ENCODE peak calls at places on chromosomes 1 and 21, in ten cellular contexts. U is breast epithelium, T is suprapubic skin, N is GM23338, R is GM12892, Z is transverse colon, G is HL-60, I is stomach, P is HCT116, W is GM12891. K is an unnamed sample.

GRCh38 chr1:244216836-244217235 is 165.8 kb downstream of the ZBTB18 start:
- DNase-seq in W (no peak), G (no peak), N (no peak), R (no peak), Z (no peak), U (no peak), I (no peak), T (no peak), P (no peak), K (no peak)

GRCh38 chr1:156115514-156116374 is 1.2 kb downstream of the LMNA start:
- DNase-seq in N (peak), R (no peak), U (peak), T (peak), Z (peak), G (no peak), W (no peak), P (no peak), I (peak), K (no peak)

GRCh38 chr1:240491156-240491555 is 120.8 kb downstream of the GREM2 start:
- DNase-seq in T (no peak), G (no peak), I (no peak), W (no peak), N (peak), U (no peak), P (no peak), Z (no peak), R (no peak), K (no peak)

GRCh38 chr1:61077676-61078521 is 4.5 kb upstream of the NFIA start:
- DNase-seq in T (peak), G (peak), U (peak), N (peak), I (peak), P (peak), Z (peak), R (no peak), W (peak), K (no peak)

GRCh38 chr1:55277377-55278130 is 62.4 kb upstream of the USP24 start:
- DNase-seq in Z (peak), P (peak), G (peak), U (peak), T (peak), N (peak), R (peak), W (no peak), I (peak), K (peak)

GRCh38 chr1:88175631-88176226 is 508.3 kb upstream of the PKN2 start:
- DNase-seq in N (no peak), P (peak), U (no peak), R (no peak), T (no peak), G (no peak), W (no peak), Z (peak), I (no peak), K (no peak)

GRCh38 chr1:181061891-181062777 is 26.4 kb upstream of the IER5 start:
- DNase-seq in N (no peak), R (peak), U (no peak), P (no peak), I (no peak), T (peak), G (peak), Z (peak), W (no peak), K (peak)

GRCh38 chr1:162538815-162539431 is 22.6 kb upstream of the UAP1 start:
- DNase-seq in I (no peak), R (no peak), T (no peak), N (no peak), W (no peak), G (no peak), P (peak), Z (no peak), U (no peak), K (no peak)

GRCh38 chr1:239833709-239834108 is 258.0 kb upstream of the FMN2 start:
- DNase-seq in G (no peak), R (no peak), P (no peak), W (no peak), U (no peak), T (no peak), N (no peak), I (no peak), Z (no peak), K (no peak)

GRCh38 chr1:173445164-173445563 is 32.0 kb upstream of the PRDX6 start:
- DNase-seq in U (no peak), R (no peak), Z (no peak), T (no peak), I (no peak), N (no peak), G (no peak), W (no peak), P (no peak), K (no peak)

GRCh38 chr1:14919289-14919688 is 234.3 kb upstream of the TMEM51 start:
- DNase-seq in W (no peak), T (no peak), N (no peak), R (no peak), I (no peak), P (no peak), G (no peak), U (no peak), Z (no peak), K (no peak)

GRCh38 chr1:114152211-114153050 is 1.2 kb downstream of the SYT6 start:
- DNase-seq in T (no peak), I (peak), R (no peak), N (peak), P (no peak), U (no peak), W (peak), G (peak), Z (peak), K (peak)

GRCh38 chr1:10622896-10623295 is 148.1 kb downstream of the PEX14 start:
- DNase-seq in R (no peak), G (no peak), P (no peak), U (no peak), W (no peak), T (peak), Z (no peak), N (no peak), I (no peak), K (peak)

GRCh38 chr1:232704694-232705680 is 75.1 kb upstream of the SIPA1L2 start:
- DNase-seq in U (peak), I (peak), R (no peak), P (peak), G (peak), T (peak), Z (peak), W (no peak), N (no peak), K (no peak)

GRCh38 chr1:234696986-234697385 is 87.0 kb upstream of the IRF2BP2 start:
- DNase-seq in Z (no peak), R (no peak), I (no peak), N (no peak), G (no peak), W (no peak), P (no peak), U (no peak), T (no peak), K (no peak)

GRCh38 chr1:17674707-17675505 is 80.2 kb upstream of the ACTL8 start:
- DNase-seq in P (no peak), Z (no peak), T (no peak), G (peak), R (no peak), N (no peak), W (no peak), I (no peak), U (no peak), K (no peak)

GRCh38 chr1:51945591-51945990 is 44.9 kb downstream of the RAB3B start:
- DNase-seq in W (no peak), Z (no peak), I (no peak), G (no peak), P (no peak), R (no peak), U (no peak), N (no peak), T (no peak), K (no peak)

GRCh38 chr1:163295949-163296348 is 25.8 kb upstream of the NUF2 start:
- DNase-seq in R (no peak), P (no peak), I (no peak), G (no peak), Z (no peak), T (no peak), W (no peak), U (no peak), N (no peak), K (no peak)

GRCh38 chr1:67536957-67537646 is 106.9 kb upstream of the SERBP1 start:
- DNase-seq in W (no peak), G (no peak), T (no peak), N (no peak), R (no peak), U (peak), Z (no peak), I (no peak), P (no peak), K (peak)

GRCh38 chr1:69088556-69088955 is 479.2 kb upstream of the LRRC7 start:
- DNase-seq in I (no peak), U (no peak), Z (no peak), W (no peak), P (no peak), T (no peak), N (no peak), G (no peak), R (no peak), K (no peak)

GRCh38 chr1:38138498-38139233 is 92.1 kb upstream of the POU3F1 start:
- DNase-seq in R (no peak), N (no peak), I (peak), G (no peak), T (no peak), W (no peak), U (peak), P (peak), Z (peak), K (peak)

GRCh38 chr21:41137401-41137800 is 30.6 kb upstream of the BACE2 start:
- DNase-seq in I (no peak), N (no peak), G (no peak), W (no peak), T (no peak), R (no peak), Z (no peak), P (no peak), U (no peak), K (no peak)

GRCh38 chr1:113103048-113103447 is 30.1 kb downstream of the LRIG2 start:
- DNase-seq in T (no peak), P (peak), U (no peak), W (no peak), G (no peak), Z (no peak), R (no peak), N (no peak), I (no peak), K (no peak)

GRCh38 chr21:29334717-29335428 is 36.2 kb downstream of the BACH1 start:
- DNase-seq in N (no peak), R (no peak), T (no peak), G (peak), I (no peak), Z (no peak), U (no peak), W (no peak), P (no peak), K (no peak)

GRCh38 chr1:109863699-109864062 is 47.0 kb upstream of the CSF1 start:
- DNase-seq in Z (no peak), I (no peak), G (no peak), W (no peak), R (no peak), U (no peak), P (no peak), T (no peak), N (no peak), K (no peak)

GRCh38 chr1:61441723-61442262 is 283.1 kb downstream of the TM2D1 start:
- DNase-seq in P (no peak), W (no peak), Z (no peak), R (no peak), G (no peak), T (no peak), U (no peak), I (no peak), N (no peak), K (no peak)

GRCh38 chr1:54577612-54578011 is 29.6 kb downstream of the ACOT11 start:
- DNase-seq in Z (peak), I (peak), N (no peak), W (no peak), R (no peak), P (no peak), T (no peak), U (peak), G (peak), K (peak)

GRCh38 chr1:221794079-221794670 is 52.3 kb upstream of the DUSP10 start:
- DNase-seq in I (no peak), W (no peak), T (no peak), Z (no peak), U (no peak), N (no peak), R (no peak), G (no peak), P (no peak), K (no peak)

GRCh38 chr21:45430521-45431501 is 25.8 kb downstream of the COL18A1 start:
- DNase-seq in U (no peak), I (no peak), Z (no peak), T (no peak), R (no peak), P (no peak), W (no peak), N (peak), G (no peak), K (no peak)

GRCh38 chr1:64965239-64966157 is 851 bp downstream of the JAK1 start:
- DNase-seq in T (peak), W (peak), P (no peak), I (peak), G (peak), U (peak), R (no peak), N (peak), Z (peak), K (peak)

GRCh38 chr1:82395450-82395849 is 594.7 kb downstream of the ADGRL2 start:
- DNase-seq in U (no peak), W (no peak), R (no peak), P (no peak), Z (no peak), T (no peak), I (no peak), G (no peak), N (no peak), K (no peak)

GRCh38 chr1:225834417-225835329 is 24.7 kb downstream of the EPHX1 start:
- DNase-seq in R (no peak), N (no peak), U (peak), I (peak), P (no peak), W (no peak), T (no peak), Z (no peak), G (no peak), K (no peak)

GRCh38 chr1:201348211-201348566 is 29.3 kb downstream of the TNNT2 start:
- DNase-seq in T (peak), U (no peak), N (peak), W (peak), R (peak), P (peak), G (peak), Z (peak), I (peak), K (no peak)

GRCh38 chr1:183600136-183600535 is 9.9 kb upstream of the NCF2 start:
- DNase-seq in G (peak), Z (no peak), P (no peak), R (no peak), U (no peak), W (no peak), I (no peak), T (no peak), N (no peak), K (no peak)

GRCh38 chr1:44261475-44261853 is 48.2 kb downstream of the DMAP1 start:
- DNase-seq in R (no peak), U (no peak), G (no peak), I (no peak), P (no peak), Z (peak), T (no peak), W (no peak), N (peak), K (peak)

GRCh38 chr1:168598963-168599362 is 22.6 kb downstream of the XCL1 start:
- DNase-seq in I (no peak), P (no peak), R (no peak), Z (no peak), T (no peak), U (no peak), G (no peak), W (no peak), N (no peak), K (no peak)

GRCh38 chr1:229023651-229024295 is 247.1 kb upstream of the RAB4A start:
- DNase-seq in U (no peak), W (no peak), P (no peak), N (no peak), Z (no peak), G (peak), T (no peak), I (no peak), R (no peak), K (no peak)

GRCh38 chr1:115830963-115831362 is 10.0 kb downstream of the NHLH2 start:
- DNase-seq in N (peak), T (no peak), P (no peak), R (no peak), G (no peak), W (no peak), U (no peak), Z (no peak), I (no peak), K (no peak)

DNA sequence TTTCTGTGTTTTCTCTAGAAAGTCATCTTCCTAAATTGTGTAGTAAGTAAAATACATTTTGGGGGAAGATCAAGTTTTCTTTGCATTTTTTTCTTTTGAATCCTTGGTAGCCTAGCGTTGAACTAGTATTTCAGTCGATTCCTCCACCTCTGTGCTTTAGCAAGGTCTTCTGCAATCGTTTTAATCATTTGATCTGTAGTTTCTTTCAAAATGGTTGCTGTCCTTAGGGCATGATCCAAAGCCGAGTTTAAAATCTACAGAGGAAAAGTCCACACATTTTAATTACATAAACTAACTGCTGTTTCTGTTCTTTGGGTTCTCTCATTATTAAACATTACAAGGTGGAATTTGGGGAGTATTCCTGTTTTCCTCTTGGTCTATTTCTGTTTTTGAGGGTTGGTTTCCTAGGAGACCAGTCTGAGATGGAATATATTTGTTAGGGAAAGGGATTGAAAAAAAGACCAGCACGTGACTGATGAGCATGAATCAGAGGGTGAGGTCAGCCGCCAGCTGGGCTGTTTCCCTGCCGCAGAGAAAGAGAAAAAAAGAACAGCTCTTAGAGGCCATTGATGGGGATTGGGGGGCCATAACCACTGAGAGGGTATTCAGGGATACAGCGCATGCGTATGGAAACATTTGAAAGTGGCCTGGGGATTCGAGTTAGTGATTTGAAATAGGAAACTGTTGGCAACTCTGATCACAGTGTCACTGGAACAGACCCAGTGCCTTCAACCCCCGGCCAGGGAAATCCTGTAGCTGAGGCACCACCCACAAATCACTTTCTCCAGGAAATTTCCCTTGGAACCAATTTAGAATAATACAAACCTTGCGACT is 40.6 kb downstream of the AKNAD1 start:
- DNase-seq in I (peak), R (no peak), N (peak), W (no peak), P (no peak), U (peak), T (peak), G (no peak), Z (peak), K (peak)
- TF ChIP-seq POLR2AphosphoS5 in I (peak), R (no peak), N (no peak), W (no peak), P (no peak), U (peak), T (peak), G (no peak), Z (peak), K (no peak)

GRCh38 chr1:211589782-211590721 is 11.1 kb upstream of the SLC30A1 start:
- DNase-seq in I (peak), R (no peak), W (no peak), U (peak), N (no peak), T (peak), Z (no peak), G (peak), P (no peak), K (peak)
- TF ChIP-seq POLR2AphosphoS5 in I (no peak), R (no peak), W (no peak), U (peak), N (no peak), T (peak), Z (no peak), G (peak), P (no peak), K (peak)

DNA sequence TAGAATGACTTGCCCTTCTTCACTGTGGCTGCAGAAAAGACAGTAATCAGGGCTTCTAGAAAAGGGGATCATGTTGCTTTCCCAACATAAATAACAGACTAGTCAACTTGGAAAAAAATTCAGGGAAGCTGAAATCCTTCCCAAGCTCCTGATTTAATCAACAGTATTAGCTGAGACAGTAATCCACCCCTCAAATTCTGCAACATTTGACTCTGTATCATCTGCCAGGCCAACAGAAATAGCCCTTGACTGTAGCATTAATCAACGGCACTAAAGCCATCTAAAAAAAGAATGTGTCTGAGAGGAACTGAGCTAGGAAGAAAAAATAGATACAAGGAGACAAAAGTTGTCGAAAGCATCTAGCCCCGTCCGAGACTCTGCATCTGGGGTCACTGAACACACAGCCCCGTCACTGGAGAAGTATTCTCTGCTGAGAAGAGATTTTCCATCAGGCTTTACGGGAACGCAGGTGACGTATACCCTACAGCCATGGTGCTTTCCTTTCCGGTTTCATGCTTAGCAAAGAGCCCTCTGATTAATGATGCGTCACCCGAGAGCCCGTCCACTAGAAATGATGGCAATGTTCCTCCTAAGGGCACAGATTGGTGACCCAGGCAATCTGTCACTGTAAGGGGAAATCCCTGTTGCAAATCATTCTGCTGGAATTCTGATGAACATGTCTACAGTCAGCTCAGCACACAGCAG is 42.1 kb upstream of the TP53BP2 start:
- DNase-seq in T (no peak), P (peak), W (no peak), G (no peak), U (no peak), Z (peak), N (no peak), I (no peak), R (no peak), K (no peak)
- TF ChIP-seq POLR2AphosphoS5 in T (no peak), P (no peak), W (no peak), G (no peak), U (no peak), Z (no peak), N (no peak), I (peak), R (no peak), K (peak)

DNA sequence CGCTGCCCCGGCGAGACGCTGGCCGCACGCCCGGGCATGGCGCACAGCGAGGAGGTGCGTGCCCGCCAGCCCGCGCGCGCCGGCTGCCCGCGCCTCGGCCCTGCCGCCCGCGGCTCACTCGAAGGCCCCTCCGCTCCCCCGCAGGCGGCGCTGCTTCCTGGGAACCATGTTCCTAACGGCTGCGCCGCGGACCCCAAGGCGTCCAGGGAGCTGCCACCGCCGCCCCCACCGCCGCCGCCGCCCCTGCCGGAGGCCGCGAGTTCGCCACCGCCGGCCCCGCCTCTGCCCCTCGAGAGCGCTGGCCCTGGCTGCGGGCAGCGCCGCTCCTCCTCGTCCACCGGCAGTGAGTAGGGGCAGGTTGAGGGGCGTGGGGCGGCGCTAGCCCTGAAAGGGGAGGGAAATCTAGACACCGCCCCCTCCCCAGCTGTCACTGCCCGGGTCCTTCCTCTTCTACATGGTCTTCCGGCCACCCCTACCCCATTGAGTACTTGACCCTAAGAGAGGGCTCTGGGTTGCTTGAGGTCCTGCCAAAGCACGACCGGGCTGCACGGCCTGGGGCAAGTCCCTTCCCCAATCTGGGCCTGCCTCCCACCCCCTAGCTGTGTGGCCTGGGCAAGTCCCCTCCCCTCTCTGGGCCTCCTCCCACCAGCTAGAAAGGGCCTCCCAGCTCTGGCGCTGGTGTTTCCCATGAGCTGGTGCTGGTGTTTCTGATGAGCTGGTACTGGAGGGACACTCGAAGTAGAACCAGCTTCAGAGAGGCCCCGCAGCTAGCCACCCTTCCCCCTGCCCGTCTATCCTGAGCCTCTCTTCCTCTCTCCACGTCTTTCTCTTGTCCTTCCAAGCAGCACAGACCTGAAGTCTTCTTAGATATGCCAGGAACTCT is 17.0 kb downstream of the TNFRSF25 start:
- DNase-seq in P (no peak), U (no peak), G (no peak), T (no peak), R (no peak), N (peak), Z (peak), I (peak), W (no peak), K (peak)
- TF ChIP-seq POLR2AphosphoS5 in P (no peak), U (no peak), G (no peak), T (no peak), R (no peak), N (no peak), Z (no peak), I (no peak), W (no peak), K (no peak)

GRCh38 chr21:14591882-14592281 is 45.8 kb upstream of the SAMSN1 start:
- DNase-seq in T (no peak), R (no peak), W (no peak), Z (no peak), G (peak), P (no peak), U (no peak), N (no peak), I (peak), K (no peak)
- TF ChIP-seq POLR2AphosphoS5 in T (no peak), R (no peak), W (no peak), Z (no peak), G (no peak), P (no peak), U (no peak), N (no peak), I (peak), K (peak)